ENCODE peak calls at places on chromosomes 4 and X, in nine cellular contexts. One of them, this sample, is unnamed.

GRCh38 chr4:30720656-30721352 is 635 bp downstream of the PCDH7 start:
- DNase-seq in NCI-H510A treated with DMSO at 0.1 percent for 48 hours: peak
- DNase-seq in EL: no peak
- DNase-seq in progenitor cell of endocrine pancreas: no peak
- DNase-seq in A172: peak
- DNase-seq in KBM-7: peak
- DNase-seq in iPS DF 19.7: no peak
- DNase-seq in D341Med: peak
- DNase-seq in AG08395: no peak
- DNase-seq in this sample: no peak

GRCh38 chr4:77358315-77358928 is 201.4 kb downstream of the CCNG2 start:
- DNase-seq in NCI-H510A treated with DMSO at 0.1 percent for 48 hours: peak
- DNase-seq in EL: peak
- DNase-seq in progenitor cell of endocrine pancreas: peak
- DNase-seq in A172: peak
- DNase-seq in KBM-7: peak
- DNase-seq in iPS DF 19.7: no peak
- DNase-seq in D341Med: peak
- DNase-seq in AG08395: peak
- DNase-seq in this sample: no peak

GRCh38 chrX:25523574-25523973 is 507.8 kb upstream of the ARX start:
- DNase-seq in NCI-H510A treated with DMSO at 0.1 percent for 48 hours: peak
- DNase-seq in EL: no peak
- DNase-seq in progenitor cell of endocrine pancreas: no peak
- DNase-seq in A172: peak
- DNase-seq in KBM-7: peak
- DNase-seq in iPS DF 19.7: no peak
- DNase-seq in D341Med: peak
- DNase-seq in AG08395: no peak
- DNase-seq in this sample: no peak

GRCh38 chr4:687048-687974 is 1.6 kb downstream of the SLC49A3 start:
- DNase-seq in NCI-H510A treated with DMSO at 0.1 percent for 48 hours: no peak
- DNase-seq in EL: peak
- DNase-seq in progenitor cell of endocrine pancreas: no peak
- DNase-seq in A172: peak
- DNase-seq in KBM-7: no peak
- DNase-seq in iPS DF 19.7: no peak
- DNase-seq in D341Med: no peak
- DNase-seq in AG08395: peak
- DNase-seq in this sample: no peak

GRCh38 chrX:56029691-56030090 is 202.5 kb upstream of the KLF8 start:
- DNase-seq in NCI-H510A treated with DMSO at 0.1 percent for 48 hours: no peak
- DNase-seq in EL: no peak
- DNase-seq in progenitor cell of endocrine pancreas: no peak
- DNase-seq in A172: no peak
- DNase-seq in KBM-7: no peak
- DNase-seq in iPS DF 19.7: no peak
- DNase-seq in D341Med: no peak
- DNase-seq in AG08395: no peak
- DNase-seq in this sample: no peak

GRCh38 chr4:126937342-126937741 is 695.4 kb upstream of the INTU start:
- DNase-seq in NCI-H510A treated with DMSO at 0.1 percent for 48 hours: no peak
- DNase-seq in EL: no peak
- DNase-seq in progenitor cell of endocrine pancreas: no peak
- DNase-seq in A172: no peak
- DNase-seq in KBM-7: no peak
- DNase-seq in iPS DF 19.7: no peak
- DNase-seq in D341Med: no peak
- DNase-seq in AG08395: no peak
- DNase-seq in this sample: no peak

GRCh38 chr4:30943356-30943755 is 223.2 kb downstream of the PCDH7 start:
- DNase-seq in NCI-H510A treated with DMSO at 0.1 percent for 48 hours: no peak
- DNase-seq in EL: no peak
- DNase-seq in progenitor cell of endocrine pancreas: no peak
- DNase-seq in A172: no peak
- DNase-seq in KBM-7: no peak
- DNase-seq in iPS DF 19.7: no peak
- DNase-seq in D341Med: no peak
- DNase-seq in AG08395: no peak
- DNase-seq in this sample: no peak

GRCh38 chr4:54609310-54609709 is 48.4 kb upstream of the KIT start:
- DNase-seq in NCI-H510A treated with DMSO at 0.1 percent for 48 hours: no peak
- DNase-seq in EL: no peak
- DNase-seq in progenitor cell of endocrine pancreas: no peak
- DNase-seq in A172: no peak
- DNase-seq in KBM-7: no peak
- DNase-seq in iPS DF 19.7: no peak
- DNase-seq in D341Med: no peak
- DNase-seq in AG08395: no peak
- DNase-seq in this sample: no peak

GRCh38 chrX:131861088-131861787 is 161.9 kb upstream of the STK26 start:
- DNase-seq in NCI-H510A treated with DMSO at 0.1 percent for 48 hours: no peak
- DNase-seq in EL: no peak
- DNase-seq in progenitor cell of endocrine pancreas: no peak
- DNase-seq in A172: no peak
- DNase-seq in KBM-7: no peak
- DNase-seq in iPS DF 19.7: no peak
- DNase-seq in D341Med: no peak
- DNase-seq in AG08395: no peak
- DNase-seq in this sample: no peak

GRCh38 chr4:182925298-182925738 is 8.1 kb upstream of the DCTD start:
- DNase-seq in NCI-H510A treated with DMSO at 0.1 percent for 48 hours: peak
- DNase-seq in EL: peak
- DNase-seq in progenitor cell of endocrine pancreas: peak
- DNase-seq in A172: peak
- DNase-seq in KBM-7: peak
- DNase-seq in iPS DF 19.7: peak
- DNase-seq in D341Med: peak
- DNase-seq in AG08395: peak
- DNase-seq in this sample: peak

GRCh38 chr4:2062808-2063524 is 3.8 kb downstream of the NAT8L start:
- DNase-seq in NCI-H510A treated with DMSO at 0.1 percent for 48 hours: no peak
- DNase-seq in EL: no peak
- DNase-seq in progenitor cell of endocrine pancreas: no peak
- DNase-seq in A172: no peak
- DNase-seq in KBM-7: no peak
- DNase-seq in iPS DF 19.7: no peak
- DNase-seq in D341Med: no peak
- DNase-seq in AG08395: no peak
- DNase-seq in this sample: no peak

GRCh38 chr4:150211016-150211415 is 132.8 kb downstream of the DCLK2 start:
- DNase-seq in NCI-H510A treated with DMSO at 0.1 percent for 48 hours: no peak
- DNase-seq in EL: peak
- DNase-seq in progenitor cell of endocrine pancreas: no peak
- DNase-seq in A172: peak
- DNase-seq in KBM-7: no peak
- DNase-seq in iPS DF 19.7: no peak
- DNase-seq in D341Med: no peak
- DNase-seq in AG08395: no peak
- DNase-seq in this sample: no peak

GRCh38 chr4:18568600-18568999 is 547.0 kb upstream of the LCORL start:
- DNase-seq in NCI-H510A treated with DMSO at 0.1 percent for 48 hours: no peak
- DNase-seq in EL: peak
- DNase-seq in progenitor cell of endocrine pancreas: no peak
- DNase-seq in A172: no peak
- DNase-seq in KBM-7: no peak
- DNase-seq in iPS DF 19.7: no peak
- DNase-seq in D341Med: peak
- DNase-seq in AG08395: no peak
- DNase-seq in this sample: no peak

GRCh38 chr4:116926631-116927295 is 158.6 kb downstream of the TRAM1L1 start:
- DNase-seq in NCI-H510A treated with DMSO at 0.1 percent for 48 hours: no peak
- DNase-seq in EL: no peak
- DNase-seq in progenitor cell of endocrine pancreas: no peak
- DNase-seq in A172: no peak
- DNase-seq in KBM-7: no peak
- DNase-seq in iPS DF 19.7: no peak
- DNase-seq in D341Med: no peak
- DNase-seq in AG08395: no peak
- DNase-seq in this sample: no peak